ENCODE peak calls at places on chromosomes 7 and 10, in nine cellular contexts. H is AG10803, J is heart right ventricle, G is Calu3, F is epithelial cell of esophagus, M is brain microvascular endothelial cell, T is mucosa of descending colon, X is astrocyte of the spinal cord, I is A673. K is an unnamed sample.
A peak's percentile ranks its signal among the peaks of the same experiment; 100 is the strongest.

GRCh38 chr7:102061981-102062390 is 224.7 kb upstream of the SH2B2 start:
- DNase-seq in H (no peak), J (no peak), G (no peak), F (peak; percentile 19), M (no peak), T (no peak), X (no peak), I (no peak), K (peak; percentile 57)

GRCh38 chr10:89114846-89115625 is 92.1 kb downstream of the CH25H start:
- DNase-seq in H (peak; percentile 57), J (no peak), G (no peak), F (no peak), M (no peak), T (no peak), X (no peak), I (no peak), K (no peak)

GRCh38 chr10:84938117-84938905 is 609.9 kb downstream of the CCSER2 start:
- DNase-seq in H (no peak), J (peak; percentile 13), G (no peak), F (no peak), M (no peak), T (no peak), X (no peak), I (peak; percentile 11), K (no peak)

GRCh38 chr7:92799446-92800211 is 36.7 kb downstream of the CDK6 start:
- DNase-seq in H (no peak), J (no peak), G (no peak), F (no peak), M (no peak), T (no peak), X (no peak), I (no peak), K (no peak)

GRCh38 chr10:51964630-51965029 is 265.2 kb upstream of the CSTF2T start:
- DNase-seq in H (peak; percentile 35), J (no peak), G (no peak), F (no peak), M (no peak), T (no peak), X (no peak), I (no peak), K (no peak)

GRCh38 chr7:45973725-45974532 is 52.9 kb upstream of the IGFBP3 start:
- DNase-seq in H (no peak), J (no peak), G (peak; percentile 89), F (no peak), M (no peak), T (no peak), X (peak; percentile 32), I (no peak), K (no peak)

GRCh38 chr10:76281704-76282103 is 850.3 kb downstream of the LRMDA start:
- DNase-seq in H (no peak), J (no peak), G (no peak), F (no peak), M (no peak), T (no peak), X (no peak), I (no peak), K (no peak)

GRCh38 chr7:55427800-55428199 is 62.7 kb downstream of the LANCL2 start:
- DNase-seq in H (no peak), J (no peak), G (no peak), F (no peak), M (no peak), T (no peak), X (no peak), I (no peak), K (no peak)

GRCh38 chr7:32891046-32891799 is at the start of gene KBTBD2:
- DNase-seq in H (peak; percentile 84), J (peak; percentile 88), G (peak; percentile 95), F (peak; percentile 84), M (peak; percentile 72), T (peak; percentile 79), X (peak; percentile 87), I (peak; percentile 92), K (peak; percentile 78)

GRCh38 chr7:13551503-13551902 is 438.0 kb downstream of the ETV1 start:
- DNase-seq in H (no peak), J (no peak), G (no peak), F (peak; percentile 39), M (no peak), T (no peak), X (peak; percentile 14), I (peak; percentile 52), K (no peak)

GRCh38 chr7:71665716-71666115 is 533.8 kb downstream of the GALNT17 start:
- DNase-seq in H (no peak), J (no peak), G (no peak), F (no peak), M (no peak), T (no peak), X (no peak), I (no peak), K (no peak)

GRCh38 chr7:87151701-87152111 is 547 bp upstream of the DMTF1 start:
- DNase-seq in H (no peak), J (no peak), G (no peak), F (no peak), M (no peak), T (no peak), X (no peak), I (peak; percentile 4), K (no peak)

GRCh38 chr7:158432369-158433270 is 155.0 kb downstream of the PTPRN2 start:
- DNase-seq in H (no peak), J (no peak), G (peak; percentile 87), F (peak; percentile 92), M (peak; percentile 94), T (peak; percentile 86), X (peak; percentile 43), I (no peak), K (no peak)

GRCh38 chr7:44755698-44756627 is 7.3 kb downstream of the ZMIZ2 start:
- DNase-seq in H (no peak), J (no peak), G (no peak), F (no peak), M (no peak), T (no peak), X (no peak), I (no peak), K (no peak)

GRCh38 chr7:1815051-1815481 is 145.0 kb downstream of the ELFN1 start:
- DNase-seq in H (no peak), J (no peak), G (no peak), F (no peak), M (no peak), T (no peak), X (no peak), I (no peak), K (no peak)
- TF ChIP-seq CTCF in H (no peak), J (no peak), G (no peak), F (no peak), M (no peak), T (no peak), X (no peak), I (no peak), K (no peak)

GRCh38 chr10:106712988-106713387 is 451.5 kb downstream of the SORCS1 start:
- DNase-seq in H (no peak), J (no peak), G (no peak), F (peak; percentile 11), M (no peak), T (no peak), X (no peak), I (no peak), K (no peak)

GRCh38 chr10:106711313-106711906 is 453.1 kb downstream of the SORCS1 start:
- DNase-seq in H (no peak), J (no peak), G (peak; percentile 18), F (peak; percentile 36), M (no peak), T (peak; percentile 82), X (no peak), I (peak; percentile 70), K (peak; percentile 15)

GRCh38 chr10:106713846-106714245 is 450.7 kb downstream of the SORCS1 start:
- DNase-seq in H (no peak), J (no peak), G (no peak), F (no peak), M (no peak), T (no peak), X (no peak), I (no peak), K (no peak)

GRCh38 chr10:106716375-106716774 is 448.1 kb downstream of the SORCS1 start:
- DNase-seq in H (no peak), J (no peak), G (no peak), F (no peak), M (no peak), T (no peak), X (no peak), I (no peak), K (no peak)

GRCh38 chr10:106714734-106715368 is 449.7 kb downstream of the SORCS1 start:
- DNase-seq in H (no peak), J (no peak), G (no peak), F (no peak), M (no peak), T (no peak), X (no peak), I (peak; percentile 5), K (no peak)
- TF ChIP-seq CTCF in H (no peak), J (no peak), G (no peak), F (no peak), M (no peak), T (no peak), X (no peak), I (no peak), K (no peak)

DNA sequence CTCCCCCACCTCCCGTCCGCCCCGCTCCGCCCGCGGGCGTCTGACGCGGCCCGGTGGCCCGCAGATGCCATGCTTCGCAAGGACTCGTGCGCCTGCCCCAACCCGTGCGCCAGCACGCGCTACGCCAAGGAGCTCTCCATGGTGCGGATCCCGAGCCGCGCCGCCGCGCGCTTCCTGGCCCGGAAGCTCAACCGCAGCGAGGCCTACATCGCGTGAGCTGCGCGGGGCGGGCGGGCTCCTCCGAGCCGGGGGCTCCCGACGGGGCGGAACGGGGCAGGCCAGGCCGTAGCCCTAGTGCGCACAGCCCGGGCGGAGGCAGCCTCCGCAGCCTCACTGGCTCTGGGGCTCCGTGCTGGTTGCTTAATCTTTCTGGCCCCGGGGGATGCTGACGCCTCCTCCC is 2.8 kb downstream of the ASIC3 start:
- DNase-seq in H (peak; percentile 66), J (peak; percentile 36), G (no peak), F (peak; percentile 84), M (peak; percentile 46), T (peak; percentile 64), X (peak; percentile 72), I (peak; percentile 78), K (no peak)
- TF ChIP-seq CTCF in H (no peak), J (no peak), G (no peak), F (no peak), M (no peak), T (no peak), X (no peak), I (no peak), K (no peak)

DNA sequence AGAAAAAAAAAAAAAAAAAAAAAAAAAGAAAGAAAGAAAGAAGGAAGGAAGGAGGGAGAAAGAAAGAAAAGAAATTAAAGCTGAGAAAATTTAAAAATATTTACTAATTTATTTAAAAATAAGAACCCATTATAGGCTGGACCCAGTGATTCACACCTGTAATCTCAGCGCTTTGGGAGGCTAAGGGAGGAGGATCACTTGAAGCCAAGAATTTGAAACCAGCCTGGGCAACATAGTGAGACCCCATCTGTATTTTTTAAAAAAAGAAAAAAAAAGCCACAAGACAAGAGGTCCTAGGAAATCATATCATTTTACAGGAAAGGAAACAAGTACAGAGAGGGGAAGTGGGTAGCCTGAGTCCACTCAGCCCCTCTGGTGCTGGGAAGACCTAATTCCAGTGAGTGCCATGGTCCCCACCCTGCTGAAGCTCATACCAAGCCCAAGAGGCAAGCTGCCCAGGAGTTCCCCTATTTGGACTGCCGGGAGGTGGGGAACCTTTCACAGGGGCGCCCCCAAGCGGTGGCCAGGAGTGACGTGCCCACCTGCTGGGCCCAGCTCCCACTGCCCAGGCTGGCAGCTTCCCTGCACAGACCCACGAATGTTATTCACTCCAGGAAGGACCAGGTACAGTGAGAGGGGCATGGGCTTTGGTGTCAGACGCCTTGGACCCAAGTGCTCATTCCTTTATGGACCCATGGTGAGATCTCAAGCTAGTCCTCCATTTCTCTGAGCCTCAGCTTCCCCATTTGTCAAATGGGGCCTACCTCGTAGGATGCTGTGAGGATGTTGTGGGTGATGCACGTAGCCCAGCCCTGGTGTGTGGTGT is 133.6 kb downstream of the ZMIZ1 start:
- DNase-seq in H (peak; percentile 45), J (no peak), G (peak; percentile 75), F (peak; percentile 40), M (no peak), T (peak; percentile 33), X (peak; percentile 27), I (peak; percentile 66), K (peak; percentile 39)
- TF ChIP-seq CTCF in H (peak; percentile 52), J (peak; percentile 55), G (peak; percentile 80), F (peak; percentile 41), M (peak; percentile 80), T (no peak), X (peak; percentile 70), I (peak; percentile 72), K (no peak)